ENCODE peak calls at places on chromosomes 11 and 22, in six cellular contexts. A, I, E, Y, M and Z are unnamed samples.

GRCh38 chr22:38081941-38082828 is 1.8 kb downstream of the SLC16A8 start:
- DNase-seq in E (peak; percentile 66), A (no peak), I (no peak), Y (no peak), M (no peak), Z (no peak)

GRCh38 chr11:69096473-69096872 is 47.7 kb downstream of the TPCN2 start:
- DNase-seq in E (no peak), I (no peak), Y (no peak), A (no peak), M (no peak), Z (no peak)

GRCh38 chr11:19853901-19854300 is 141.3 kb downstream of the NAV2 start:
- DNase-seq in M (no peak), Y (no peak), A (no peak), E (no peak), I (no peak), Z (no peak)

GRCh38 chr11:11400121-11400520 is 47.1 kb upstream of the CSNK2A3 start:
- DNase-seq in A (no peak), E (no peak), M (no peak), Y (no peak), I (no peak), Z (no peak)

GRCh38 chr11:32109596-32109995 is 18.7 kb downstream of the RCN1 start:
- DNase-seq in I (no peak), A (no peak), E (no peak), M (no peak), Y (no peak), Z (no peak)

GRCh38 chr22:49036513-49036912 is 791.2 kb downstream of the BRD1 start:
- DNase-seq in M (no peak), I (no peak), A (no peak), Y (no peak), E (no peak), Z (no peak)

GRCh38 chr11:10480760-10481159 is 25.7 kb downstream of the AMPD3 start:
- DNase-seq in E (no peak), A (no peak), Y (no peak), I (no peak), M (no peak), Z (no peak)

GRCh38 chr11:128728767-128729587 is 35.1 kb downstream of the FLI1 start:
- DNase-seq in I (no peak), E (no peak), Y (no peak), M (no peak), A (no peak), Z (no peak)

GRCh38 chr11:42012261-42012660 is 552.8 kb upstream of the LRRC4C start:
- DNase-seq in E (no peak), I (no peak), M (no peak), Y (no peak), A (no peak), Z (no peak)

GRCh38 chr22:45448431-45448830 is 34.9 kb downstream of the RIBC2 start:
- DNase-seq in E (no peak), I (no peak), A (no peak), M (no peak), Y (no peak), Z (no peak)
- TF ChIP-seq POLR2AphosphoS5 in E (no peak), I (no peak), A (no peak), M (no peak), Y (no peak), Z (no peak)

GRCh38 chr11:66624450-66624849 is 8.0 kb downstream of the RBM14 start:
- DNase-seq in A (no peak), E (no peak), M (no peak), Y (no peak), I (no peak), Z (no peak)
- TF ChIP-seq POLR2A in A (no peak), E (no peak), M (no peak), Y (no peak), I (no peak), Z (no peak)

DNA sequence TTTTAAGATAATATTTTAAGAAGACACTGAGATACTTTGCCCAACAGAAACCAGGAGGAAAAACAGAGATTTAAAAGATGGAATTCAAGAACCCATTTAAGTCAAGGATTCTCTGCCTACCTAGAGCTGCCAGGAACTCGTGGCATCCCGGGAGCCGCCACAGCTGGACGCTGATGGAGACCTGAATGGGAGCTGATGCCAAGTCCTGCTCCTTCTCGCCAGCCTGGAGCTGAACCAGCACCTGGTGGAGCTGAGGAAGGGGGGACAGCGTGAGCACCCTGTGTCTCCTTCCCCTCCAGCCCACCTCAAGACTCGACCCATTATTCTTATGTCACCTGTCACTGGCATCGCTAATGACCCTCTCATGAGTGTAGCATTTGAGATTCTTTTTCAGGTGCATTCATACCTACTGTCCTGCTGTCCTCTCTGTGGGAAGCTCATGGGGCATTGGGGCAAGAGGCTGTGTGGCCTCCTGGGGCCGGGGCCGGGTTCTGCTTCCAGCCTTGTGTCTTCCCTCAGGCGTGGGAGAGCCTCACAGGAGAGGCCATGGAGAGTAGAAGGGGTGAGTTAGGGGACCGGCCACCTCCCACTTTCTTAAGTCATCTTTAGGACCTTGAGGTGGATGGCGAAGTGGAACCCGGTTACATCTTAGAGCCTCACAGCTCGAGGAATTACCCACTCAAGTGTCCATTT is 70.8 kb upstream of the PITPNB start:
- DNase-seq in Y (no peak), M (no peak), I (no peak), E (no peak), A (no peak), Z (no peak)
- TF ChIP-seq TAF1 in Y (no peak), M (no peak), I (no peak), E (no peak), A (no peak), Z (no peak)

GRCh38 chr11:97965849-97966646 is 1054.7 kb upstream of the CNTN5 start:
- DNase-seq in E (no peak), I (no peak), A (no peak), Y (no peak), M (no peak), Z (no peak)
- TF ChIP-seq POLR2AphosphoS5 in E (no peak), I (no peak), A (no peak), Y (no peak), M (no peak), Z (no peak)

GRCh38 chr11:117833401-117833891 is 8.9 kb upstream of the FXYD2 start:
- DNase-seq in I (no peak), Y (no peak), M (no peak), E (no peak), A (no peak), Z (no peak)
- TF ChIP-seq POLR2A in I (no peak), Y (no peak), M (no peak), E (no peak), A (no peak), Z (no peak)

GRCh38 chr11:6468712-6469495 is 4.8 kb downstream of the TRIM3 start:
- DNase-seq in M (peak; percentile 88), A (peak; percentile 72), I (peak; percentile 89), E (peak; percentile 53), Y (peak; percentile 57), Z (peak; percentile 60)
- TF ChIP-seq TAF1 in M (peak; percentile 46), A (peak; percentile 61), I (peak; percentile 30), E (no peak), Y (no peak), Z (no peak)